ENCODE peak calls at places on chromosomes 11 and 22, in four cellular contexts. M is AG20443, A is dorsolateral prefrontal cortex, Y is iPS-NIHi11. D is an unnamed sample.

GRCh38 chr11:44886765-44887164 is 63.9 kb downstream of the TP53I11 start:
- DNase-seq in Y (no peak), M (peak), A (no peak), D (peak)

GRCh38 chr22:38097557-38098409 is 12.7 kb downstream of the BAIAP2L2 start:
- DNase-seq in Y (peak), M (peak), A (no peak), D (no peak)

GRCh38 chr11:67501854-67502253 is 3.3 kb downstream of the PITPNM1 start:
- DNase-seq in M (no peak), Y (no peak), A (no peak), D (no peak)

GRCh38 chr11:43987384-43988039 is 45.1 kb downstream of the C11orf96 start:
- DNase-seq in A (peak), Y (no peak), M (peak), D (peak)

GRCh38 chr11:30172872-30173271 is 57.9 kb upstream of the FSHB start:
- DNase-seq in M (no peak), Y (no peak), A (no peak), D (no peak)

GRCh38 chr22:35582218-35582860 is 34.8 kb downstream of the MB start:
- DNase-seq in M (no peak), A (no peak), Y (no peak), D (no peak)

GRCh38 chr22:48257690-48258065 is 1495.2 kb downstream of the TBC1D22A start:
- DNase-seq in M (peak), A (no peak), Y (no peak), D (no peak)

GRCh38 chr22:22759371-22759770 is 115.0 kb downstream of the GGTLC2 start:
- DNase-seq in A (no peak), M (no peak), Y (no peak), D (no peak)

GRCh38 chr11:66070604-66071325 is 693 bp downstream of the PACS1 start:
- DNase-seq in A (peak), M (peak), Y (peak), D (peak)

GRCh38 chr11:130103296-130103814 is 33.7 kb downstream of the APLP2 start:
- DNase-seq in A (no peak), Y (no peak), M (peak), D (peak)

GRCh38 chr11:115911656-115912055 is 407.4 kb upstream of the CADM1 start:
- DNase-seq in A (no peak), M (no peak), Y (no peak), D (no peak)

GRCh38 chr11:66745356-66746235 is 16.6 kb upstream of the SPTBN2 start:
- DNase-seq in A (no peak), Y (no peak), M (no peak), D (no peak)

GRCh38 chr11:128896356-128896755 is 5.2 kb downstream of the KCNJ5 start:
- DNase-seq in M (no peak), Y (no peak), A (no peak), D (no peak)